ENCODE peak calls at places on chromosome 18, in eight cellular contexts. Y is left colon; U is vagina; S is neural progenitor cell; G is left ventricle myocardium superior; E is HFFc6; H is activated T-helper 2 cell treated with anti-CD3 and anti-CD28 coated beads, Interferon-gamma antibody, Interleukin-2, Interleukin-4, amounts not matched to agents 10 μg/mL and 5 μg/mL and 100 μg/mL, durations not matched to agents 14 hours and 24 hours and 36 hours; A is NCI-H510A. Z is an unnamed sample.

GRCh38 chr18:22711381-22711717 is 221.8 kb upstream of the RBBP8 start:
- DNase-seq in Y (no peak), U (no peak), S (no peak), G (no peak), E (no peak), H (no peak), A (no peak), Z (no peak)

GRCh38 chr18:13216732-13217465 is 1.7 kb upstream of the LDLRAD4 start:
- DNase-seq in Y (no peak), U (peak), S (peak), G (peak), E (no peak), H (peak), A (no peak), Z (no peak)

GRCh38 chr18:32372381-32373061 is 98.2 kb downstream of the GAREM1 start:
- DNase-seq in Y (peak), U (no peak), S (no peak), G (no peak), E (no peak), H (no peak), A (peak), Z (no peak)

GRCh38 chr18:59265246-59266018 is 7.8 kb downstream of the RAX start:
- DNase-seq in Y (no peak), U (no peak), S (peak), G (peak), E (no peak), H (no peak), A (peak), Z (no peak)

GRCh38 chr18:51028201-51028805 is 1.7 kb upstream of the SMAD4 start:
- DNase-seq in Y (peak), U (no peak), S (no peak), G (no peak), E (peak), H (no peak), A (no peak), Z (no peak)

GRCh38 chr18:57539702-57540101 is 46.8 kb downstream of the FECH start:
- DNase-seq in Y (no peak), U (no peak), S (no peak), G (no peak), E (no peak), H (no peak), A (no peak), Z (no peak)

GRCh38 chr18:56108486-56109367 is 520.7 kb upstream of the TCF4 start:
- DNase-seq in Y (no peak), U (no peak), S (no peak), G (no peak), E (no peak), H (no peak), A (no peak), Z (no peak)

GRCh38 chr18:8615397-8616025 is 6.3 kb downstream of the RAB12 start:
- DNase-seq in Y (peak), U (no peak), S (no peak), G (no peak), E (peak), H (no peak), A (no peak), Z (peak)

GRCh38 chr18:46053368-46054095 is 18.5 kb downstream of the PSTPIP2 start:
- DNase-seq in Y (no peak), U (no peak), S (no peak), G (no peak), E (peak), H (no peak), A (no peak), Z (no peak)

GRCh38 chr18:23141022-23141999 is 6.0 kb downstream of the CABLES1 start:
- DNase-seq in Y (peak), U (no peak), S (no peak), G (peak), E (no peak), H (no peak), A (no peak), Z (no peak)

GRCh38 chr18:73691118-73691517 is 456.5 kb downstream of the FBXO15 start:
- DNase-seq in Y (no peak), U (no peak), S (no peak), G (no peak), E (peak), H (no peak), A (no peak), Z (peak)

GRCh38 chr18:23306842-23307241 is 146.2 kb upstream of the RIOK3 start:
- DNase-seq in Y (no peak), U (no peak), S (no peak), G (no peak), E (no peak), H (no peak), A (no peak), Z (no peak)

GRCh38 chr18:27673861-27674260 is 488.8 kb upstream of the CHST9 start:
- DNase-seq in Y (no peak), U (no peak), S (no peak), G (no peak), E (no peak), H (no peak), A (no peak), Z (no peak)

GRCh38 chr18:13835202-13835601 is 11.3 kb downstream of the MC5R start:
- DNase-seq in Y (no peak), U (no peak), S (peak), G (no peak), E (no peak), H (no peak), A (no peak), Z (no peak)

GRCh38 chr18:7000484-7001096 is 117.0 kb downstream of the LAMA1 start:
- DNase-seq in Y (no peak), U (no peak), S (peak), G (no peak), E (no peak), H (no peak), A (peak), Z (no peak)

GRCh38 chr18:32552421-32553030 is 81.8 kb upstream of the GAREM1 start:
- DNase-seq in Y (peak), U (no peak), S (peak), G (peak), E (peak), H (peak), A (peak), Z (peak)

GRCh38 chr18:22752014-22752413 is 181.1 kb upstream of the RBBP8 start:
- DNase-seq in Y (no peak), U (no peak), S (no peak), G (no peak), E (no peak), H (no peak), A (no peak), Z (no peak)